ENCODE peak calls at places on chromosomes 7 and 10, in eight cellular contexts. G is OCI-LY7, L is PC-3, R is HCT116, J is GM23248, U is GM23338, M is hepatocyte, Y is neural progenitor cell. S is an unnamed sample. For H3K36me3, the result is how much of the 10 kb centered on the place peaks cover.

GRCh38 chr7:151851160-151851751 is 25.7 kb downstream of the PRKAG2 start:
- DNase-seq in G (no peak), L (peak), R (no peak), J (peak), U (no peak), M (no peak), Y (no peak), S (no peak)

GRCh38 chr7:147013820-147014219 is 897.2 kb downstream of the CNTNAP2 start:
- DNase-seq in G (no peak), L (no peak), R (no peak), J (no peak), U (no peak), M (no peak), Y (no peak), S (no peak)

GRCh38 chr7:158106272-158106671 is 481.4 kb downstream of the PTPRN2 start:
- DNase-seq in G (no peak), L (no peak), R (no peak), J (no peak), U (no peak), M (no peak), Y (no peak), S (no peak)

GRCh38 chr7:28958235-28958945 is at the start of gene TRIL:
- DNase-seq in G (no peak), L (no peak), R (no peak), J (peak), U (peak), M (peak), Y (peak), S (no peak)

GRCh38 chr10:11035318-11035920 is 17.7 kb downstream of the CELF2 start:
- DNase-seq in G (no peak), L (peak), R (no peak), J (peak), U (peak), M (peak), Y (peak), S (peak)

GRCh38 chr7:14457567-14458453 is 444.7 kb downstream of the DGKB start:
- DNase-seq in G (peak), L (peak), R (peak), J (peak), U (peak), M (peak), Y (peak), S (peak)

GRCh38 chr7:119270045-119270464 is 1002.9 kb upstream of the KCND2 start:
- DNase-seq in G (peak), L (peak), R (peak), J (peak), U (peak), M (peak), Y (peak), S (peak)

GRCh38 chr7:55463863-55464262 is 98.7 kb downstream of the LANCL2 start:
- DNase-seq in G (no peak), L (no peak), R (no peak), J (no peak), U (no peak), M (no peak), Y (no peak), S (no peak)

GRCh38 chr7:145036592-145037386 is 200.9 kb upstream of the TPK1 start:
- DNase-seq in G (peak), L (peak), R (peak), J (peak), U (peak), M (peak), Y (peak), S (peak)

GRCh38 chr7:98613601-98614425 is 3.3 kb upstream of the NPTX2 start:
- DNase-seq in G (peak), L (peak), R (no peak), J (peak), U (peak), M (peak), Y (peak), S (peak)

GRCh38 chr7:98733036-98733435 is 116.0 kb downstream of the NPTX2 start:
- DNase-seq in G (peak), L (peak), R (peak), J (peak), U (peak), M (peak), Y (peak), S (peak)

GRCh38 chr10:103854265-103854686 is 1.1 kb downstream of the SH3PXD2A start:
- DNase-seq in G (no peak), L (no peak), R (no peak), J (no peak), U (peak), M (peak), Y (peak), S (no peak)

GRCh38 chr10:75202321-75203096 is 8.1 kb upstream of the VDAC2 start:
- DNase-seq in G (no peak), L (peak), R (no peak), J (peak), U (no peak), M (peak), Y (no peak), S (no peak)

GRCh38 chr10:4330626-4331025 is 495.4 kb upstream of the AKR1E2 start:
- DNase-seq in G (no peak), L (no peak), R (no peak), J (no peak), U (no peak), M (no peak), Y (no peak), S (no peak)

GRCh38 chr10:86348321-86349210 is 18.0 kb downstream of the GRID1 start:
- DNase-seq in G (no peak), L (peak), R (no peak), J (no peak), U (peak), M (no peak), Y (peak), S (no peak)

GRCh38 chr10:79494871-79495270 is 17.5 kb upstream of the EIF5AL1 start:
- DNase-seq in G (no peak), L (no peak), R (no peak), J (no peak), U (no peak), M (peak), Y (no peak), S (no peak)

GRCh38 chr10:69750726-69751125 is 51.0 kb upstream of the COL13A1 start:
- DNase-seq in G (no peak), L (no peak), R (no peak), J (no peak), U (no peak), M (no peak), Y (no peak), S (no peak)

GRCh38 chr7:134726581-134726980 is 52.9 kb upstream of the CALD1 start:
- DNase-seq in G (no peak), L (no peak), R (no peak), J (peak), U (no peak), M (no peak), Y (no peak), S (no peak)

GRCh38 chr7:103369430-103369829 is 22.0 kb downstream of the PSMC2 start:
- DNase-seq in G (no peak), L (no peak), R (no peak), J (no peak), U (no peak), M (no peak), Y (no peak), S (no peak)

GRCh38 chr10:26334932-26335573 is 103.1 kb upstream of the APBB1IP start:
- DNase-seq in G (peak), L (peak), R (peak), J (peak), U (peak), M (peak), Y (peak), S (peak)

GRCh38 chr10:24288581-24288980 is 79.6 kb downstream of the KIAA1217 start:
- DNase-seq in G (no peak), L (no peak), R (no peak), J (no peak), U (no peak), M (no peak), Y (no peak), S (no peak)

GRCh38 chr10:74888947-74889661 is 62.7 kb downstream of the KAT6B start:
- DNase-seq in G (no peak), L (peak), R (peak), J (peak), U (peak), M (no peak), Y (peak), S (no peak)

GRCh38 chr7:47600199-47601118 is 18.5 kb upstream of the TNS3 start:
- DNase-seq in G (peak), L (peak), R (no peak), J (peak), U (no peak), M (no peak), Y (no peak), S (peak)

GRCh38 chr7:132558815-132559214 is 17.5 kb downstream of the PLXNA4 start:
- DNase-seq in G (no peak), L (no peak), R (no peak), J (no peak), U (no peak), M (no peak), Y (no peak), S (no peak)

GRCh38 chr7:114392686-114393085 is 21.9 kb upstream of the FOXP2 start:
- DNase-seq in G (no peak), L (no peak), R (no peak), J (peak), U (no peak), M (no peak), Y (no peak), S (no peak)

GRCh38 chr7:450741-451140 is 68.9 kb downstream of the PDGFA start:
- DNase-seq in G (no peak), L (no peak), R (no peak), J (no peak), U (no peak), M (no peak), Y (no peak), S (no peak)

GRCh38 chr10:3748484-3748883 is 36.5 kb downstream of the KLF6 start:
- DNase-seq in G (no peak), L (no peak), R (no peak), J (no peak), U (no peak), M (no peak), Y (no peak), S (no peak)

GRCh38 chr7:158975526-158976467 is 119.4 kb downstream of the DYNC2I1 start:
- DNase-seq in G (no peak), L (peak), R (no peak), J (no peak), U (no peak), M (no peak), Y (peak), S (peak)

GRCh38 chr7:95963446-95963990 is 191.2 kb downstream of the DYNC1I1 start:
- DNase-seq in G (no peak), L (no peak), R (no peak), J (no peak), U (no peak), M (no peak), Y (no peak), S (peak)

GRCh38 chr7:55502988-55503514 is 69.3 kb downstream of the VOPP1 start:
- DNase-seq in G (peak), L (no peak), R (no peak), J (no peak), U (no peak), M (no peak), Y (no peak), S (peak)

GRCh38 chr10:42997849-42998165 is 79.1 kb upstream of the RET start:
- DNase-seq in G (no peak), L (no peak), R (no peak), J (no peak), U (no peak), M (peak), Y (no peak), S (no peak)

GRCh38 chr10:69901022-69901421 is 99.3 kb downstream of the COL13A1 start:
- DNase-seq in G (no peak), L (no peak), R (no peak), J (no peak), U (no peak), M (no peak), Y (no peak), S (no peak)

GRCh38 chr7:121302214-121302745 is 26.5 kb upstream of the WNT16 start:
- DNase-seq in G (peak), L (peak), R (peak), J (peak), U (no peak), M (no peak), Y (no peak), S (no peak)

GRCh38 chr10:44966129-44966815 is 6.7 kb downstream of the RASSF4 start:
- DNase-seq in G (no peak), L (no peak), R (no peak), J (no peak), U (no peak), M (peak), Y (no peak), S (no peak)

GRCh38 chr10:132258423-132258822 is 49.3 kb downstream of the STK32C start:
- DNase-seq in G (no peak), L (no peak), R (no peak), J (no peak), U (no peak), M (no peak), Y (no peak), S (no peak)
- H2AFZ ChIP-seq in G (no peak), L (no peak), R (no peak), J (no peak), U (no peak), M (no peak), Y (no peak), S (no peak)

GRCh38 chr7:108292541-108292940 is 162.4 kb upstream of the LAMB4 start:
- DNase-seq in G (no peak), L (no peak), R (no peak), J (no peak), U (no peak), M (no peak), Y (no peak), S (no peak)

GRCh38 chr7:108291791-108292440 is 161.8 kb upstream of the LAMB4 start:
- DNase-seq in G (no peak), L (no peak), R (no peak), J (no peak), U (no peak), M (no peak), Y (peak), S (no peak)

GRCh38 chr7:108291135-108291508 is 161.0 kb upstream of the LAMB4 start:
- DNase-seq in G (no peak), L (no peak), R (no peak), J (no peak), U (no peak), M (no peak), Y (no peak), S (no peak)

GRCh38 chr7:108289852-108290251 is 159.7 kb upstream of the LAMB4 start:
- DNase-seq in G (no peak), L (no peak), R (no peak), J (no peak), U (no peak), M (no peak), Y (no peak), S (no peak)

GRCh38 chr7:108290344-108291134 is 160.4 kb upstream of the LAMB4 start:
- DNase-seq in G (no peak), L (no peak), R (no peak), J (no peak), U (no peak), M (no peak), Y (peak), S (no peak)
- TF ChIP-seq EZH2phosphoT487 in G (no peak), L (no peak), R (no peak), J (no peak), U (no peak), M (no peak), Y (no peak), S (no peak)

GRCh38 chr7:130154131-130154500 is 51.1 kb downstream of the TMEM209 start:
- DNase-seq in G (no peak), L (peak), R (no peak), J (no peak), U (no peak), M (no peak), Y (no peak), S (peak)
- H3K36me3 ChIP-seq in G (under half), L (under half), R (under half), J (under half), U (under half), M (under half), Y (under half), S (under half)

GRCh38 chr10:31929260-31929985 is 792 bp upstream of the ARHGAP12 start:
- DNase-seq in G (peak), L (peak), R (no peak), J (peak), U (peak), M (peak), Y (peak), S (peak)
- H2AFZ ChIP-seq in G (peak), L (peak), R (no peak), J (peak), U (peak), M (peak), Y (peak), S (peak)

DNA sequence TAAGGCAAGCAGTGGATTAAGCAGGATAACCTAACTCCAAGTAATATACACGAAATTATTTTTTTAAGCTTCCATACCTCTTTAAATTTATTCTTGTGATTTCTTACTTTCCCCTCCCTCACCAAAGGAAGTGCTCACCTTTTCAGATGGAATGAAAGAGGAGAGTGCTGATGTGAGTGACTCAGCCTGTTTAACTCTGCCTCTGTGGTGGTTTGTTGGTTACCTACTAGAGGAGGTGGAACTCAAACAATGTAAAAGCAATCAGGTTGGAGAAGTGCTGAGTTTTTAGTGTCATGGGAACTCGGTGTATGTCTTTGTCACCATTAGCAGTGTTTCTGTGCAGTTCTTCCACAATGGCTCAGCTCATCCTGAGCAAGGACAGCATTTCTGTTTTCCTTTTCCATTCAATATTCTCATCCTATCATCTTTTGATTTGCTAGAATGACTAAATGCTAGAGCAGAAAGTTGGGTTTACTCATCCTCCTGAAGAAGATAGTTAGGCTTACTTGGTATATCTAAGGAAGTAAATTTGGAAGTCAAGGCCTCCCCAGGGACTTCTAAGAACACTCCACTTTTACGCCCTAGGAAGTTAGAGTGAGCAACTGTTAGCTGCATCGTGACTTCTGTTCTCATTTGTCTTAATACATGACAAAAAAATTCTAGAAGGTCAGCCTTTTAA is 6.0 kb downstream of the ADD3 start:
- DNase-seq in G (no peak), L (peak), R (no peak), J (peak), U (peak), M (peak), Y (no peak), S (no peak)
- TF ChIP-seq EZH2phosphoT487 in G (no peak), L (no peak), R (no peak), J (no peak), U (no peak), M (no peak), Y (no peak), S (no peak)

S was measured in MM.1S.